ENCODE peak calls at places on chromosomes 16 and 17, in six cellular contexts. M is HCT116, R is H1, Y is K562, E is GM12878, N is HepG2. U is an unnamed sample.

GRCh38 chr16:22191966-22192260 is 14.2 kb upstream of the EEF2K start:
- DNase-seq in M (no peak), N (peak), Y (no peak), E (no peak), R (no peak), U (no peak)

GRCh38 chr16:50282010-50282538 is 15.7 kb downstream of the ADCY7 start:
- DNase-seq in M (no peak), R (no peak), E (peak), N (no peak), Y (no peak), U (no peak)

GRCh38 chr16:85567101-85567866 is 45.8 kb upstream of the GSE1 start:
- DNase-seq in Y (peak), M (no peak), N (no peak), R (peak), E (no peak), U (no peak)

GRCh38 chr17:69047368-69048263 is 13.1 kb downstream of the ABCA9 start:
- DNase-seq in R (no peak), Y (peak), N (peak), M (no peak), E (no peak), U (no peak)

GRCh38 chr16:85843471-85844168 is 44.1 kb downstream of the COX4I1 start:
- DNase-seq in R (no peak), M (no peak), Y (no peak), E (no peak), N (no peak), U (no peak)

GRCh38 chr17:54626146-54626703 is 274.4 kb upstream of the TOM1L1 start:
- DNase-seq in E (no peak), Y (no peak), R (peak), N (no peak), M (no peak), U (peak)

GRCh38 chr16:2178321-2179106 is 17.9 kb downstream of the CASKIN1 start:
- DNase-seq in R (peak), N (no peak), E (no peak), Y (peak), M (no peak), U (peak)

GRCh38 chr16:4136229-4136813 is 20.1 kb upstream of the ADCY9 start:
- DNase-seq in R (no peak), M (peak), N (no peak), Y (no peak), E (no peak), U (peak)

GRCh38 chr17:72609501-72609900 is 483.0 kb downstream of the SLC39A11 start:
- DNase-seq in N (no peak), E (no peak), Y (no peak), R (no peak), M (peak), U (no peak)

GRCh38 chr17:1769826-1770477 is 8.1 kb downstream of the SERPINF1 start:
- DNase-seq in Y (no peak), R (no peak), M (no peak), N (peak), E (no peak), U (peak)

GRCh38 chr16:47848481-47849109 is 307.2 kb downstream of the ABCC12 start:
- DNase-seq in M (no peak), Y (no peak), N (no peak), E (no peak), R (peak), U (no peak)

GRCh38 chr16:86086471-86086870 is 187.5 kb downstream of the IRF8 start:
- DNase-seq in N (no peak), Y (no peak), R (no peak), E (no peak), M (no peak), U (no peak)

GRCh38 chr16:54742436-54742835 is 188.2 kb upstream of the IRX5 start:
- DNase-seq in M (no peak), E (no peak), N (no peak), R (no peak), Y (no peak), U (no peak)

GRCh38 chr16:1327619-1327947 is 5.9 kb upstream of the BAIAP3 start:
- DNase-seq in N (no peak), E (no peak), Y (no peak), R (no peak), M (no peak), U (no peak)

DNA sequence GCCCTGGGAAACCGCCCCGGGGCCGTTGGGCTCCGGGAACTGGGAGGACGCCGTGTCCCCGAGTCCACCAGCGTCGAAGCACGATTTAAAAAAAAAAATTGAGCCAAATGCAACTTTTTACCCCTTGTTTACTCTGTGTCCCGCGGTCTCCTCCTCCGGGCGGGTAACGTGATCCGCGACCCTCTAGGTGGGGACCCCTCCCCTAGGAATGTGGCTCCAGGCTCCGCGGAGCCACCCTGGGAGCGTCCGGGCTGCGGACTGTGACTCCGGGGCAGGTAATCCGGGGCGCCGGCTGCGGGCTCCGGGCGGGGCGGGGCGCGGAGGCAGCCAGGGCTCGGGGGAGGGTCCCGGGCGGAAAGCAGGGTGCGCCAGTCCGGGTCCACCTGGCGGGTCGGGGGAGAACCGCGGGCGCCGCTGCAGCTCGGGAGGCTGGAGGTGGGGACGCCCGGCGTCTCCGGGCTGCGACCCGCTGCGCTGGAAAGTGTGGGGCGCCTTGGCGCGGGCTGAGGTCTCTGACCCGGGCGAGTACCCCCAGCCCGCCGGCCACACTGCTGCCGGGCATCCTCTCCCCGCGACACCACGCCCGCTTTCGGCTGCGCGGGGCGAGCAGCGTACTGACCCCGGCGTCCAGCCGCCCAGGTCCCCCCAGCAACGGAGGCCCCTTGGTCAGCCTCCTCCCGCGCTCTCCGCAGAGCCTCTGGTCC is 850 bp upstream of the HELZ start:
- DNase-seq in Y (peak), E (no peak), N (peak), R (no peak), M (no peak), U (peak)
- TF ChIP-seq CTCF in Y (peak), E (no peak), N (no peak), R (no peak), M (no peak), U (no peak)

DNA sequence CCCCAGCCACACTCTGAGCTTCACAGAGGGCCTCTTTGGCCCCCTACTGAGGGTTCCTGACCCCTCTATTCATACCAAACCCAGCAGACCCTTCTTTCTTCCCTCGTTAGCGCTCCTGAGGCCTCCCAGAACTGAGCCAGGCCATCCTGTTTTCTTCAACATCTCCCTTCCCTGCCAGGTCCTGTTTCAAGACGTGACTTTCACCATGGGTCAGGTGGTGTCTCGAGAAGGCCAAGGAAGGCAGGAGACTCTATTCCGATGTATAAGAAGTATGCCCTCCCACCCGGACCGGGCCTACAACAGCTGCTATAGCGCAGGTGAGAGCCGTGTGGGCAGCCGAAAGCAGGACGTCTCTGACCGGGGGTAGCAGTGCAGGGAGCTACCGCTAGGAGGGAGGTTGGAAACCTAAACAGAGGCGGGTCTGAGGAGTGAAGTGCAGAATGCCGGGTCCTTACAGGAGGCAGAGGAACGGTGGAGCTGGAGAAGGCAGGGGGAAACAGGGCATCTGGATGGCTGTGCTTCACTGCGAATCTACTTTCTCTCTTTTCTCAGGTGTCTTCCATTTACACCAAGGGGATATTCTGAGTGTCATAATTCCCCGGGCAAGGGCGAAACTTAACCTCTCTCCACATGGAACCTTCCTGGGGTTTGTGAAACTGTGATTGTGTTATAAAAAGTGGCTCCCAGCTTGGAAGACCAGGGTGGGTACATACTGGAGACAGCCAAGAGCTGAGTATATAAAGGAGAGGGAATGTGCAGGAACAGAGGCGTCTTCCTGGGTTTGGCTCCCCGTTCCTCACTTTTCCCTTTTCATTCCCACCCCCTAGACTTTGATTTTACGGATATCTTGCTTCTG is 1.3 kb upstream of the SENP3 start:
- DNase-seq in Y (peak), N (peak), R (peak), E (no peak), M (no peak), U (peak)
- TF ChIP-seq SP1 in Y (no peak), N (no peak), R (no peak), E (no peak), M (no peak), U (no peak)

GRCh38 chr17:34305606-34306005 is 13.6 kb upstream of the CCL8 start:
- DNase-seq in N (no peak), R (no peak), M (no peak), E (no peak), Y (no peak), U (no peak)

GRCh38 chr17:34305061-34305460 is 14.2 kb upstream of the CCL8 start:
- DNase-seq in N (no peak), E (no peak), M (no peak), R (no peak), Y (no peak), U (no peak)

GRCh38 chr17:34307110-34307509 is 12.1 kb upstream of the CCL8 start:
- DNase-seq in N (no peak), E (no peak), M (no peak), Y (no peak), R (no peak), U (no peak)

GRCh38 chr17:34308376-34308775 is 10.9 kb upstream of the CCL8 start:
- DNase-seq in M (no peak), Y (no peak), R (no peak), E (no peak), N (no peak), U (no peak)

GRCh38 chr17:34306466-34306865 is 12.8 kb upstream of the CCL8 start:
- DNase-seq in N (no peak), E (no peak), Y (no peak), R (peak), M (no peak), U (peak)
- TF ChIP-seq CTCF in N (peak), E (no peak), Y (peak), R (peak), M (no peak), U (no peak)

DNA sequence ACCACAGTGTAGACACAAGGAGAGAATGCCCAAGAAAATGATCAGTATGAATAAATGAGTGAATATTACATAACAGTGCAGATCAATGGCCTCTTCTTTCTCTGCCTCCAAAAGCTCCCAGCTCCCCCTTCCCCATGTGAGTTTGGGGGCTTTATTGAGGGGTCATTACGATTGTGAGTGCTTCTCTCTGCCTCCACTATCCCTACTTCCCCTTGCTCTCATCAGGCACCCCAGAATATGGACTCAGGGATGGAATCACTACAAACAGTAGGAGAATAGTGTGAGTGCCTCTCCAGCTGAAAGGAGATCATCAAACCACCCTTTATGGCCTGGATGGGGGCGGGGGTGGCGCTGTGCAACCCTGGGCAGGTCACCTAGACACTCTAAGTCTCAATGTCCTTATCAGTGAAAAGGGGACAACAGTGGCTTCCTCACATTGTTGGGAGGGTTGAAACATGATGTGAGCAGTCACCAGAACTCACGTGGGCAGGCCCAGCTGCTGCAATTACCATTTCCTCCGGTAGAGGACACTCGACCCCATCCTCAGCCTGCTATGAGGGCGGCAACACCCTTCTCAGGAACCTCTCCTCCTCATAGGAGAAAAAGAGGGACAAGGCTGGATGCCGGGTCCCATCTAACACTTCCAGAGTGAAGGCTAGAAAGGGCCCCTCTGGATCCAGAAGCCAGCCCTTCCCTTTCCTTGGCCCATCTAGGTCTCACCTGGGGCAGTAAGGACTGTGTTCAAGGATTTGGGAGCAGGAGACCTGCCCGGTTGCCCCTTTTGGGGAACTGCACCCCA is 2.1 kb upstream of the EPOP start:
- DNase-seq in R (peak), N (peak), M (peak), Y (peak), E (peak), U (peak)
- TF ChIP-seq SP1 in R (no peak), N (no peak), M (no peak), Y (peak), E (no peak), U (peak)

GRCh38 chr17:4582691-4583090 is 1.6 kb upstream of the SMTNL2 start:
- DNase-seq in Y (no peak), R (no peak), E (no peak), N (no peak), M (no peak), U (no peak)

GRCh38 chr17:4584835-4585187 is 482 bp downstream of the SMTNL2 start:
- DNase-seq in N (no peak), Y (no peak), E (no peak), R (peak), M (no peak), U (peak)

GRCh38 chr17:4583206-4583605 is 1.1 kb upstream of the SMTNL2 start:
- DNase-seq in N (no peak), Y (no peak), E (no peak), M (no peak), R (no peak), U (no peak)

GRCh38 chr17:4584125-4584834 is at the start of gene SMTNL2:
- DNase-seq in N (no peak), M (no peak), E (no peak), R (no peak), Y (peak), U (peak)

GRCh38 chr17:4583796-4584124 is 569 bp upstream of the SMTNL2 start:
- DNase-seq in Y (peak), N (no peak), R (peak), E (no peak), M (peak), U (peak)
- TF ChIP-seq CTCF in Y (peak), N (peak), R (peak), E (no peak), M (no peak), U (peak)

DNA sequence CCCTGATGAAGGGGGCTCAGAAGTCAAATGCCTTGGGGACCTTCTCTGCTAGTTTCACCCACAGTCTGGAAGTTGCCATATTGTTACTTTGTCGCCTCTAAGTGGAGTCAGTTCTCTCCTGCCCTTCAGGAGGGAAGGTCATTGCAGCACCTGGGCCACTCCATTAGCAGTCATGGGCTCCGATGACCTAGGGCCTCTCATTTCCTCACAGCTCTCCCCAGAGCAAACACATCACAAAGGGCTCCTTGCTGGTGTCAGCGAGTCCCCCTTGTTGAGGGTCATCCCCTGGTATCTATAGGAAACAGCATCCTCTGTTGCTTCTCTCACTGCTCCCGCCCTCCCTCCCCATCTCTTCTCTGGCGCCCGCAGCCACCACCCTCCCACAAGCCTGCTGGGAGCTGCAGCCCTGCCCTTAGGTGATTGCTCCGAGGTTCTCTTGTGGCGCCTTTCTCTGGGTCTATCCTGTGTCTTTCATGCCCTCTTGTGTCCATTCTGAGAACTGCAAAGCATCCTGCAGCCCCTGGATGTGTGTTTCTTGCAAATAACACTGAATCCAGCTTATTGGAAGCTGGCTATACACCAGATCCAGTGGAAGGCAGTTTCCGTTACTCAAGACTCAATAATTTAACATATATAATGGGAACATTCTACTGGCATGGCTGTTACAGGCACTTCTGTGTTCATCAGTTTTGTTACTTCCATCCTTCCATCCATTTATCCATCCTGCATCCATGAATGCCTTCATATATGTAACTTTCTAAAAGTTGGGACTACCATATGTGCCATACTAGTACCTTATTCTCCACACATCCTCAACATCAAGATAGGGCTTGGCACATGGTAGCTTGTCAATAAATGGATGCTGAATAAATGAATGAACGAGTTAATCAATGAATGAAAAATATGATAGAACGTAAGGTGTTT is 21.2 kb downstream of the PDILT start:
- DNase-seq in R (peak), M (peak), N (peak), E (no peak), Y (peak), U (peak)
- TF ChIP-seq SP1 in R (no peak), M (no peak), N (no peak), E (no peak), Y (no peak), U (no peak)

GRCh38 chr17:9158545-9159452 is 137.5 kb downstream of the NTN1 start:
- DNase-seq in N (no peak), R (no peak), M (no peak), Y (no peak), E (no peak), U (no peak)

GRCh38 chr17:9166678-9167077 is 145.4 kb downstream of the NTN1 start:
- DNase-seq in M (no peak), N (no peak), R (no peak), Y (no peak), E (no peak), U (no peak)

DNA sequence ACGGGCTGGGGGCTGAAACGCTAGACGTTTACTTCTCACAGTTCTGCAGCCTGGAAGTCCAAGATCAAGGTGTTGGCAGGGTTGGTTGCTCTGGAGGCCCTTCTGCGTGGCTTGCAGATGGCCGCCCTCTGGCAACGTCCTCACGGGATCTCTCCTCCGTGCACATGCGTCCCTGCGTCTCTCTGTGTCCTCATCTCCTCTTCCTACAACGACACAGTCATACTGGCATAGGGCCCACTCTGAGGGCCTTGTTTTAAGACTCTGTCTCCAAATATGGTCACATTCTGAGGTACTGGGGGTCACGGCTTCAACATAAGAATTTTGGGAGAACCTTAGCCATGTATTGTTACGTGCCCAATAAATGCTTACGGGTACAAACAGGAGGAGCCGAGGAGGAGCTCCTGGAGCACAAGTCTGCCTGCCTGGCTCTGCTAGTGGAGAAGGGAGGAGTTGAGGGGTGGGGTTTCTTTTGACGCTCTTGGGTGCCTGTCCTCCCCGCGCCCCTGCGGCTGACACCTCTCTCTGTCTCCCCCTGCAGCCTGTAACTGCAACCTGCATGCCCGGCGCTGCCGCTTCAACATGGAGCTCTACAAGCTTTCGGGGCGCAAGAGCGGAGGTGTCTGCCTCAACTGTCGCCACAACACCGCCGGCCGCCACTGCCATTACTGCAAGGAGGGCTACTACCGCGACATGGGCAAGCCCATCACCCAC is 141.1 kb downstream of the NTN1 start:
- DNase-seq in N (no peak), R (peak), M (no peak), Y (peak), E (no peak), U (peak)
- TF ChIP-seq CTCF in N (peak), R (peak), M (no peak), Y (peak), E (no peak), U (peak)

GRCh38 chr17:75404223-75404738 is 1.2 kb downstream of the GRB2 start:
- DNase-seq in Y (peak), E (no peak), N (peak), M (peak), R (no peak), U (peak)

GRCh38 chr17:75406222-75406615 is 741 bp upstream of the GRB2 start:
- DNase-seq in N (no peak), M (no peak), E (no peak), Y (no peak), R (no peak), U (no peak)

GRCh38 chr17:75405365-75406221 is at the start of gene GRB2:
- DNase-seq in R (peak), N (peak), Y (peak), M (peak), E (peak), U (peak)

GRCh38 chr17:75402038-75402437 is 3.4 kb downstream of the GRB2 start:
- DNase-seq in N (no peak), R (no peak), Y (no peak), E (no peak), M (no peak), U (no peak)

GRCh38 chr17:75404739-75405364 is 626 bp downstream of the GRB2 start:
- DNase-seq in M (no peak), R (peak), N (no peak), E (no peak), Y (no peak), U (peak)
- TF ChIP-seq SP1 in M (no peak), R (no peak), N (no peak), E (no peak), Y (no peak), U (no peak)